ENCODE peak calls at places on chromosomes 4 and X, in nine cellular contexts. C is dorsolateral prefrontal cortex; L is left colon; A is fibroblast of lung; U is NCI-H1092; M is stimulated activated CD4-positive, alpha-beta T cell treated with anti-CD3 and anti-CD28 coated beads, TNF-alpha, amount 100 ng/mL, for 1 hour; V is mammary epithelial cell; E is tibial nerve; K is endodermal cell. W is an unnamed sample.

GRCh38 chr4:45120163-45120562 is 393.8 kb upstream of the GNPDA2 start:
- DNase-seq in M (no peak), A (no peak), E (no peak), U (no peak), V (peak), C (no peak), K (no peak), L (no peak), W (no peak)

GRCh38 chr4:2443986-2444740 is 24.7 kb upstream of the RNF4 start:
- DNase-seq in K (no peak), U (no peak), C (no peak), M (no peak), A (no peak), L (no peak), V (no peak), E (no peak), W (no peak)

GRCh38 chrX:134026732-134027311 is 41.4 kb upstream of the GPC3 start:
- DNase-seq in M (no peak), U (peak), A (peak), C (no peak), E (peak), L (peak), K (peak), V (peak), W (peak)

GRCh38 chr4:149914521-149915115 is 99.0 kb upstream of the IQCM start:
- DNase-seq in K (peak), E (peak), C (no peak), M (no peak), A (peak), V (peak), U (peak), L (peak), W (peak)

GRCh38 chrX:23908219-23909003 is 605 bp downstream of the CXorf58 start:
- DNase-seq in K (peak), V (no peak), U (no peak), C (no peak), M (no peak), L (no peak), E (no peak), A (no peak), W (peak)

GRCh38 chrX:140164383-140164782 is 199.1 kb upstream of the CXorf66 start:
- DNase-seq in M (no peak), C (no peak), K (no peak), V (no peak), U (no peak), A (no peak), L (no peak), E (no peak), W (no peak)

GRCh38 chr4:37441231-37442061 is 196.9 kb downstream of the NWD2 start:
- DNase-seq in V (peak), K (no peak), U (no peak), M (no peak), L (no peak), C (no peak), E (no peak), A (no peak), W (no peak)

GRCh38 chrX:18210470-18210869 is 10.2 kb downstream of the BEND2 start:
- DNase-seq in C (no peak), M (no peak), U (peak), A (peak), V (no peak), L (no peak), E (no peak), K (no peak), W (peak)

GRCh38 chr4:5693871-5694270 is 14.5 kb downstream of the EVC2 start:
- DNase-seq in M (no peak), A (no peak), L (no peak), E (no peak), K (no peak), V (no peak), C (no peak), U (no peak), W (peak)

GRCh38 chr4:187602339-187603092 is 393.1 kb upstream of the ZFP42 start:
- DNase-seq in V (peak), A (peak), K (no peak), L (no peak), C (no peak), M (no peak), U (no peak), E (no peak), W (peak)

GRCh38 chrX:131405497-131405896 is 116.4 kb upstream of the IGSF1 start:
- DNase-seq in L (no peak), V (no peak), A (no peak), C (no peak), K (peak), E (no peak), M (no peak), U (no peak), W (no peak)

GRCh38 chr4:25439913-25440477 is 62.9 kb downstream of the ANAPC4 start:
- DNase-seq in C (no peak), M (peak), A (peak), E (peak), U (peak), V (peak), K (peak), L (peak), W (peak)